ENCODE peak calls at places on chromosomes 12 and 14, in seven cellular contexts. One of them, this sample, is unnamed.

GRCh38 chr14:76546426-76547221 is 170.7 kb downstream of the ESRRB start:
- DNase-seq in left ventricle myocardium inferior: no peak
- DNase-seq in stomach: no peak
- DNase-seq in CD8-positive, alpha-beta memory T cell: no peak
- DNase-seq in heart left ventricle: no peak
- DNase-seq in A549: peak; percentile 50
- DNase-seq in NT2/D1: no peak
- DNase-seq in this sample: no peak

GRCh38 chr12:2970744-2971143 is 11.5 kb downstream of the TEAD4 start:
- DNase-seq in left ventricle myocardium inferior: no peak
- DNase-seq in heart left ventricle: no peak
- DNase-seq in NT2/D1: no peak
- DNase-seq in CD8-positive, alpha-beta memory T cell: no peak
- DNase-seq in A549: peak; percentile 50
- DNase-seq in stomach: no peak
- DNase-seq in this sample: no peak

GRCh38 chr14:69860221-69860620 is 19.0 kb upstream of the SMOC1 start:
- DNase-seq in heart left ventricle: no peak
- DNase-seq in stomach: no peak
- DNase-seq in A549: no peak
- DNase-seq in left ventricle myocardium inferior: no peak
- DNase-seq in NT2/D1: no peak
- DNase-seq in CD8-positive, alpha-beta memory T cell: no peak
- DNase-seq in this sample: no peak

GRCh38 chr14:81062816-81063215 is 107.4 kb downstream of the TSHR start:
- DNase-seq in CD8-positive, alpha-beta memory T cell: no peak
- DNase-seq in A549: peak; percentile 20
- DNase-seq in stomach: no peak
- DNase-seq in left ventricle myocardium inferior: no peak
- DNase-seq in NT2/D1: no peak
- DNase-seq in heart left ventricle: no peak
- DNase-seq in this sample: no peak

GRCh38 chr12:93089805-93090569 is 160.9 kb upstream of the EEA1 start:
- DNase-seq in A549: peak; percentile 83
- DNase-seq in left ventricle myocardium inferior: no peak
- DNase-seq in heart left ventricle: no peak
- DNase-seq in stomach: no peak
- DNase-seq in CD8-positive, alpha-beta memory T cell: no peak
- DNase-seq in NT2/D1: no peak
- DNase-seq in this sample: no peak

GRCh38 chr12:19211802-19212201 is 82.3 kb downstream of the PLEKHA5 start:
- DNase-seq in CD8-positive, alpha-beta memory T cell: no peak
- DNase-seq in left ventricle myocardium inferior: no peak
- DNase-seq in stomach: no peak
- DNase-seq in A549: no peak
- DNase-seq in heart left ventricle: no peak
- DNase-seq in NT2/D1: no peak
- DNase-seq in this sample: no peak

GRCh38 chr14:61430066-61430757 is 108.8 kb downstream of the PRKCH start:
- DNase-seq in CD8-positive, alpha-beta memory T cell: no peak
- DNase-seq in left ventricle myocardium inferior: no peak
- DNase-seq in A549: no peak
- DNase-seq in NT2/D1: no peak
- DNase-seq in stomach: no peak
- DNase-seq in heart left ventricle: no peak
- DNase-seq in this sample: no peak

GRCh38 chr14:67517083-67517482 is 16.0 kb upstream of the PLEKHH1 start:
- DNase-seq in NT2/D1: no peak
- DNase-seq in heart left ventricle: peak; percentile 27
- DNase-seq in stomach: peak; percentile 56
- DNase-seq in CD8-positive, alpha-beta memory T cell: no peak
- DNase-seq in left ventricle myocardium inferior: peak; percentile 36
- DNase-seq in A549: no peak
- DNase-seq in this sample: peak; percentile 78

GRCh38 chr12:120562906-120563305 is 18.3 kb downstream of the POP5 start:
- DNase-seq in left ventricle myocardium inferior: no peak
- DNase-seq in A549: no peak
- DNase-seq in stomach: no peak
- DNase-seq in NT2/D1: no peak
- DNase-seq in CD8-positive, alpha-beta memory T cell: no peak
- DNase-seq in heart left ventricle: no peak
- DNase-seq in this sample: no peak

GRCh38 chr14:69214376-69214775 is 23.1 kb downstream of the EXD2 start:
- DNase-seq in stomach: no peak
- DNase-seq in A549: peak; percentile 12
- DNase-seq in left ventricle myocardium inferior: no peak
- DNase-seq in CD8-positive, alpha-beta memory T cell: no peak
- DNase-seq in heart left ventricle: no peak
- DNase-seq in NT2/D1: no peak
- DNase-seq in this sample: no peak

GRCh38 chr12:120618954-120619615 is 21.3 kb upstream of the CABP1 start:
- DNase-seq in A549: no peak
- DNase-seq in NT2/D1: no peak
- DNase-seq in stomach: no peak
- DNase-seq in left ventricle myocardium inferior: no peak
- DNase-seq in heart left ventricle: no peak
- DNase-seq in CD8-positive, alpha-beta memory T cell: no peak
- DNase-seq in this sample: no peak

GRCh38 chr14:68392393-68393085 is 400.3 kb downstream of the ZFP36L1 start:
- DNase-seq in left ventricle myocardium inferior: peak; percentile 56
- DNase-seq in stomach: peak; percentile 31
- DNase-seq in A549: no peak
- DNase-seq in CD8-positive, alpha-beta memory T cell: no peak
- DNase-seq in NT2/D1: no peak
- DNase-seq in heart left ventricle: peak; percentile 62
- DNase-seq in this sample: peak; percentile 57

GRCh38 chr12:128675576-128675975 is 148.2 kb downstream of the SLC15A4 start:
- DNase-seq in heart left ventricle: no peak
- DNase-seq in left ventricle myocardium inferior: no peak
- DNase-seq in A549: no peak
- DNase-seq in NT2/D1: no peak
- DNase-seq in stomach: no peak
- DNase-seq in CD8-positive, alpha-beta memory T cell: no peak
- DNase-seq in this sample: no peak

GRCh38 chr14:43898709-43899108 is 608.4 kb downstream of the FSCB start:
- DNase-seq in heart left ventricle: no peak
- DNase-seq in A549: peak; percentile 0
- DNase-seq in CD8-positive, alpha-beta memory T cell: no peak
- DNase-seq in stomach: no peak
- DNase-seq in NT2/D1: no peak
- DNase-seq in left ventricle myocardium inferior: no peak
- DNase-seq in this sample: no peak

GRCh38 chr12:30795410-30795659 is 40.6 kb upstream of the CAPRIN2 start:
- DNase-seq in NT2/D1: no peak
- DNase-seq in left ventricle myocardium inferior: no peak
- DNase-seq in A549: no peak
- DNase-seq in CD8-positive, alpha-beta memory T cell: no peak
- DNase-seq in stomach: no peak
- DNase-seq in heart left ventricle: no peak
- DNase-seq in this sample: no peak

GRCh38 chr12:30794020-30794419 is 39.3 kb upstream of the CAPRIN2 start:
- DNase-seq in stomach: no peak
- DNase-seq in NT2/D1: no peak
- DNase-seq in left ventricle myocardium inferior: no peak
- DNase-seq in heart left ventricle: no peak
- DNase-seq in CD8-positive, alpha-beta memory T cell: no peak
- DNase-seq in A549: no peak
- DNase-seq in this sample: no peak

GRCh38 chr12:30792085-30792484 is 37.3 kb upstream of the CAPRIN2 start:
- DNase-seq in NT2/D1: no peak
- DNase-seq in CD8-positive, alpha-beta memory T cell: no peak
- DNase-seq in heart left ventricle: no peak
- DNase-seq in left ventricle myocardium inferior: no peak
- DNase-seq in stomach: no peak
- DNase-seq in A549: no peak
- DNase-seq in this sample: no peak

GRCh38 chr12:30794591-30795409 is 40.0 kb upstream of the CAPRIN2 start:
- DNase-seq in heart left ventricle: peak; percentile 29
- DNase-seq in left ventricle myocardium inferior: no peak
- DNase-seq in CD8-positive, alpha-beta memory T cell: no peak
- DNase-seq in stomach: no peak
- DNase-seq in NT2/D1: peak; percentile 99
- DNase-seq in A549: peak; percentile 92
- DNase-seq in this sample: no peak

DNA sequence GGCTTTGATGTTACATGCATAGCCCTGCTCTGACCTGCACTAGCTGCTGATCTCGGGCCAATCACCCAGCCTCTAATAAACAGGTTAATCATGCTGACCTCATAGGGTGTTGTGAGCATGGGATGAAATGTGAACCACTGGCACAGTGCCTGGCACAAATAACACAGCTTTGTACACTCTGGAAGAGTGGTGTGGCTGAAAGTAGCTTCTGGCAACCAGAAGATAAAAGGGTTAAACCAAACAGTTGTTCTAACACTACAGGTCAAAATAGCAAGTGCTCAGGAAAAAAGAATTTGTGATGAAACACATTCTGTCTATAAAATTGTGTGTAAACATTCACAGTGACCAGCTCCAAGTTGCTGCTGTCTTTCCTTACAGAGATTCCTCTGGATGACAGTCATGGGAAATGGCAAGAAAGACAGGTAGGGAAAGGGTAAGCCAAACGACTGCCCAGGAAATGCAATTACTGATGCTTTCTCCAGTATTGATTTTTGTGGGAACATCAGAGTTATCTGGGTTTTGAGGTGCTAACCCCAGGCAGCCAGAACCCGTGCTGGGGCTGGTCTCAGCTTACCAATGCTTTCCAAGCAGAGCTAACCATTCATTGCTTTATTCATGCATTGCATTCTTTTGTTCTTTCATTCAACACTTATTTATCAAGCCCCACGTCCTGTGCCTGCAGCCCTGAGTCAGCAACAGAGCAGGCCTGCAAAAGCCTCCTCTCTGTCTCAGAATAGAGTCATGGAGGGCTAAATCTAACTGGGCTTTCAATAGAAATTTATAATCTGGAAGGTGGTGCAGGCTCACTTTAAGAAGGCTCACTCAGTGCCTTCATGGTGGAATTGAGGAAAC is 38.1 kb upstream of the CAPRIN2 start:
- DNase-seq in A549: peak; percentile 65
- DNase-seq in left ventricle myocardium inferior: no peak
- DNase-seq in stomach: no peak
- DNase-seq in heart left ventricle: no peak
- DNase-seq in CD8-positive, alpha-beta memory T cell: no peak
- DNase-seq in NT2/D1: no peak
- DNase-seq in this sample: no peak
- H3K4me3 ChIP-seq in A549: no peak overlapping the region
- H3K4me3 ChIP-seq in left ventricle myocardium inferior: no peak overlapping the region
- H3K4me3 ChIP-seq in stomach: no peak overlapping the region
- H3K4me3 ChIP-seq in heart left ventricle: no peak overlapping the region
- H3K4me3 ChIP-seq in CD8-positive, alpha-beta memory T cell: no peak overlapping the region
- H3K4me3 ChIP-seq in NT2/D1: no peak overlapping the region
- H3K4me3 ChIP-seq in this sample: no peak overlapping the region

DNA sequence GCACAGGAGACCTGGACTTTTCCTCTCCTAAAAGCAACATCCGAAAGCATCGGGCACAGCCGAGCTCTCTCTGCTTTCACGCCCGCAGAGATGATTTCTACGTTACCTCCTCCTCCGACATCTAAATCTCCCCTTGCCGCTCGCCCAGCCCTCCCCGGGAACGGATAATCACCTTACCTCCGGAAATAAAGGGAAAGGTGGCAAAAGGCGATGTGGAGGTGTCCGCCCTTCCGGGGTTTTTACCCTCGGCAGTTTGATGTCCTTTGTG is 560 bp downstream of the SLC38A1 start:
- DNase-seq in heart left ventricle: no peak
- DNase-seq in NT2/D1: no peak
- DNase-seq in left ventricle myocardium inferior: no peak
- DNase-seq in CD8-positive, alpha-beta memory T cell: peak; percentile 55
- DNase-seq in stomach: no peak
- DNase-seq in A549: no peak
- DNase-seq in this sample: no peak
- H3K4me1 ChIP-seq in heart left ventricle: no peaks in the 10 kb centered on the region
- H3K4me1 ChIP-seq in NT2/D1: peaks cover 3% of the 10 kb centered on the region
- H3K4me1 ChIP-seq in left ventricle myocardium inferior: peaks cover 63% of the 10 kb centered on the region
- H3K4me1 ChIP-seq in CD8-positive, alpha-beta memory T cell: peaks cover 55% of the 10 kb centered on the region
- H3K4me1 ChIP-seq in stomach: peaks cover 65% of the 10 kb centered on the region
- H3K4me1 ChIP-seq in A549: peaks cover 42% of the 10 kb centered on the region
- H3K4me1 ChIP-seq in this sample: no peaks in the 10 kb centered on the region

GRCh38 chr12:116443706-116444589 is 115.2 kb upstream of the MAP1LC3B2 start:
- DNase-seq in left ventricle myocardium inferior: no peak
- DNase-seq in stomach: no peak
- DNase-seq in A549: no peak
- DNase-seq in NT2/D1: no peak
- DNase-seq in heart left ventricle: no peak
- DNase-seq in CD8-positive, alpha-beta memory T cell: no peak
- DNase-seq in this sample: no peak
- H3K4me3 ChIP-seq in left ventricle myocardium inferior: no peak overlapping the region
- H3K4me3 ChIP-seq in stomach: no peak overlapping the region
- H3K4me3 ChIP-seq in A549: no peak overlapping the region
- H3K4me3 ChIP-seq in NT2/D1: no peak overlapping the region
- H3K4me3 ChIP-seq in heart left ventricle: no peak overlapping the region
- H3K4me3 ChIP-seq in CD8-positive, alpha-beta memory T cell: no peak overlapping the region
- H3K4me3 ChIP-seq in this sample: no peak overlapping the region

GRCh38 chr12:118611295-118611694 is 234.9 kb downstream of the SUDS3 start:
- DNase-seq in CD8-positive, alpha-beta memory T cell: no peak
- DNase-seq in left ventricle myocardium inferior: no peak
- DNase-seq in NT2/D1: no peak
- DNase-seq in stomach: peak; percentile 67
- DNase-seq in A549: no peak
- DNase-seq in heart left ventricle: no peak
- DNase-seq in this sample: peak; percentile 84

GRCh38 chr12:118607831-118608230 is 231.5 kb downstream of the SUDS3 start:
- DNase-seq in CD8-positive, alpha-beta memory T cell: no peak
- DNase-seq in heart left ventricle: no peak
- DNase-seq in stomach: no peak
- DNase-seq in NT2/D1: no peak
- DNase-seq in left ventricle myocardium inferior: no peak
- DNase-seq in A549: no peak
- DNase-seq in this sample: no peak

GRCh38 chr12:118611770-118612169 is 235.4 kb downstream of the SUDS3 start:
- DNase-seq in NT2/D1: no peak
- DNase-seq in stomach: no peak
- DNase-seq in CD8-positive, alpha-beta memory T cell: no peak
- DNase-seq in A549: no peak
- DNase-seq in left ventricle myocardium inferior: no peak
- DNase-seq in heart left ventricle: no peak
- DNase-seq in this sample: no peak

GRCh38 chr12:118606690-118607089 is 230.3 kb downstream of the SUDS3 start:
- DNase-seq in heart left ventricle: no peak
- DNase-seq in left ventricle myocardium inferior: no peak
- DNase-seq in NT2/D1: no peak
- DNase-seq in stomach: no peak
- DNase-seq in A549: no peak
- DNase-seq in CD8-positive, alpha-beta memory T cell: no peak
- DNase-seq in this sample: no peak

DNA sequence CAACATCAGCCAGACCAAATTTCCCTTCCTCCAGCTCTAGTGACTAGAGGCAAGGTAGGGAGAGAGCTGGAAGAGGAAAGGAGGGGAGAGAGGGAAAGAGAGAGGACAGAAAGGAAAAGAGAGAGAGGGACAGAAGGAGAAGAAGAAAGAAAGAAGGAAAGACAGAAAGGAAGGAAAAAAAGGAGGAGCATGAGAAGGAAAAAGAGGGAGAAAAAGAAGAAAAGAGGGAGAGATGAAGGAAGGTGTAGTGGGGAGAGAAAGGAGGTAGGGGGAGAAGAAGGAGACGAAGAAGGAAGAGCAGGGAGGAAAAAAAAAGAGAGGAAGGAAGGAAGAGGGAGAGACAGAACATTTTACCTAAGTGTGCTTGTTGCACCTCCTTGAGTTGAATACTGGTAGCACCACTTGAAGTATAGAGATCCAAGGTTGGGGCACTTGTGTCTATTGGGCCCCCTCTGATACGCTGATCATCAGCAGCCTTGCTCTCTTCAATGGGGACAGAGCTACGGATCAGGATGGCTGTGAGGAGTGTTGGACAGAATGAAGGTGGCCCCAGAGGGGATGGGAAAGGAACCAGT is 232.5 kb downstream of the SUDS3 start:
- DNase-seq in stomach: no peak
- DNase-seq in NT2/D1: no peak
- DNase-seq in left ventricle myocardium inferior: no peak
- DNase-seq in heart left ventricle: no peak
- DNase-seq in A549: no peak
- DNase-seq in CD8-positive, alpha-beta memory T cell: no peak
- DNase-seq in this sample: no peak
- H3K4me1 ChIP-seq in stomach: peaks cover 16% of the 10 kb centered on the region
- H3K4me1 ChIP-seq in NT2/D1: peaks cover 4% of the 10 kb centered on the region
- H3K4me1 ChIP-seq in left ventricle myocardium inferior: no peaks in the 10 kb centered on the region
- H3K4me1 ChIP-seq in heart left ventricle: no peaks in the 10 kb centered on the region
- H3K4me1 ChIP-seq in A549: no peaks in the 10 kb centered on the region
- H3K4me1 ChIP-seq in CD8-positive, alpha-beta memory T cell: no peaks in the 10 kb centered on the region
- H3K4me1 ChIP-seq in this sample: peaks cover 3% of the 10 kb centered on the region

This sample was measured in pancreas.